ENCODE peak calls at places on chromosomes 4 and X, in nine cellular contexts. C, Y, V, U, O, W, Z, E and D are unnamed samples.

GRCh38 chrX:80578518-80579105 is 158.4 kb downstream of the TENT5D start:
- DNase-seq in W (no peak), Y (no peak), Z (no peak), E (no peak), U (peak; percentile 10), V (no peak), C (no peak), O (peak; percentile 1), D (no peak)

GRCh38 chrX:108270739-108271396 is 167.4 kb downstream of the COL4A6 start:
- DNase-seq in C (no peak), Z (no peak), E (peak; percentile 64), U (no peak), O (no peak), W (no peak), Y (peak; percentile 4), V (no peak), D (no peak)

GRCh38 chrX:87517571-87518141 is at the start of gene KLHL4:
- DNase-seq in Y (no peak), Z (no peak), O (peak; percentile 92), E (no peak), V (no peak), C (no peak), W (no peak), U (no peak), D (no peak)

GRCh38 chr4:100017627-100018310 is 67.7 kb upstream of the H2AZ1 start:
- DNase-seq in U (no peak), Y (no peak), E (no peak), V (no peak), C (no peak), W (no peak), Z (no peak), O (no peak), D (no peak)

GRCh38 chr4:26454961-26455360 is 35.3 kb downstream of the CCKAR start:
- DNase-seq in V (no peak), Z (no peak), U (no peak), E (no peak), W (no peak), Y (no peak), O (no peak), C (no peak), D (no peak)

GRCh38 chr4:55675196-55675793 is 39.2 kb upstream of the NMU start:
- DNase-seq in Z (no peak), O (no peak), Y (no peak), E (no peak), C (no peak), V (no peak), U (no peak), W (no peak), D (no peak)

GRCh38 chr4:79682161-79682560 is 274.1 kb upstream of the GK2 start:
- DNase-seq in E (no peak), O (no peak), Y (no peak), V (no peak), U (no peak), W (no peak), Z (no peak), C (no peak), D (no peak)

GRCh38 chr4:18440527-18441215 is 419.1 kb upstream of the LCORL start:
- DNase-seq in V (no peak), U (no peak), Z (no peak), W (no peak), E (no peak), Y (no peak), O (no peak), C (no peak), D (no peak)

GRCh38 chr4:148849581-148849980 is 407.4 kb upstream of the NR3C2 start:
- DNase-seq in E (no peak), C (no peak), W (no peak), Y (no peak), U (no peak), V (no peak), O (no peak), Z (no peak), D (no peak)

GRCh38 chr4:183504930-183505555 is at the start of gene ING2:
- DNase-seq in E (no peak), Z (peak; percentile 84), O (peak; percentile 54), V (no peak), Y (no peak), C (no peak), W (peak; percentile 85), U (peak; percentile 21), D (no peak)

GRCh38 chrX:137565921-137566745 is at the start of gene ZIC3:
- DNase-seq in W (peak; percentile 50), E (peak; percentile 67), Z (no peak), Y (peak; percentile 19), C (peak; percentile 15), O (peak; percentile 25), U (no peak), V (peak; percentile 63), D (no peak)

GRCh38 chr4:158193171-158193749 is 17.0 kb upstream of the TMEM144 start:
- DNase-seq in W (no peak), Z (no peak), Y (no peak), C (no peak), O (peak; percentile 58), E (no peak), V (no peak), U (peak; percentile 40), D (no peak)

GRCh38 chr4:105461221-105462041 is 12.4 kb downstream of the PPA2 start:
- DNase-seq in W (no peak), C (no peak), Z (no peak), U (no peak), V (peak; percentile 42), Y (no peak), O (no peak), E (no peak), D (no peak)

GRCh38 chr4:173334891-173335754 is 965 bp upstream of the HMGB2 start:
- DNase-seq in C (peak; percentile 75), O (peak; percentile 72), U (peak; percentile 79), V (peak; percentile 53), Y (peak; percentile 60), W (peak; percentile 79), Z (no peak), E (peak; percentile 77), D (peak; percentile 26)
- TF ChIP-seq POLR2A in C (peak; percentile 63), O (peak; percentile 89), U (peak; percentile 93), V (no peak), Y (no peak), W (peak; percentile 20), Z (no peak), E (peak; percentile 61), D (no peak)

DNA sequence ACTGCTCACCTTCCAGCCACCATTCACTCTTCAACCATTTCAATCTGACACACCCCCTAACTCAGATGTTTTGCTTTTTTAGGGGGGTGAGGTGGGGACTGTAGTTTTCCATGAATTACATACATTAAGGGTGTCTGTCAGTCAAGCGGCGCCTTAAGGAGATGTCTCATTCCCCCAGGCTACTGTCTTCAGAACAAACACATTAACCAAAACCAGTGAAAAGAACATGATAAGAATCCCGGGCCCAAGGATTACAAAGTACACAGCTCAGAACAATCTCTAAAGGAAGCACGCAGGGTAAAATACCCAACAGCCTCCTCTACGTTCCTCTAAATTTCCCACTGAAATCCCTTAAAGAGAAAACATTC is 62.5 kb upstream of the IRF2 start:
- DNase-seq in Y (peak; percentile 13), E (no peak), W (no peak), U (no peak), C (no peak), V (no peak), Z (no peak), O (no peak), D (no peak)
- TF ChIP-seq POLR2AphosphoS5 in Y (no peak), E (no peak), W (no peak), U (no peak), C (no peak), V (no peak), Z (no peak), O (no peak), D (no peak)

DNA sequence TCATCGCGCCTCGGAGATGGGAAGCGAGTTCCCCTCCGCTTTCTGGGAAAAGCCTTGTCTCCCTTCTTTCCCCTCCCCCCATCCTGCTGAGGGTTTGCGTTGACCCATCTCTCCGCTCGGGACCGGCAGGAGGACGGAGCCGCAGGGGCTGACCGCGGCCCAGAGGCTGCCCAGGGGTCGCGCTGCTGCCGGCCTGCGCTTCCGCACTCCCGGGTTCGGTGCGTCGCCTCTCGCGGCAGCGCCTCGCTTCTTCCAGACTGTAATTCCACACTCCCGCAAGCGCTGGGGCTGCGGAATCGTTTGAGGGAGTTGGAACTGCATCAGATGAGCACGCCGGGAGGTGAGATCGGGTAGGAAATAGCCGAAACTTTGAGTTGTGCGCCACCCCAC is 88.3 kb downstream of the BCOR start:
- DNase-seq in U (no peak), E (no peak), Y (no peak), O (no peak), C (no peak), V (no peak), W (no peak), Z (no peak), D (no peak)
- H3K4me3 ChIP-seq in U (no peak overlapping the region), E (peak overlapping the region; percentile 28), Y (no peak overlapping the region), O (no peak overlapping the region), C (no peak overlapping the region), V (peak overlapping the region; percentile 29), W (peak overlapping the region; percentile 5), Z (peak overlapping the region; percentile 28), D (no peak overlapping the region)

DNA sequence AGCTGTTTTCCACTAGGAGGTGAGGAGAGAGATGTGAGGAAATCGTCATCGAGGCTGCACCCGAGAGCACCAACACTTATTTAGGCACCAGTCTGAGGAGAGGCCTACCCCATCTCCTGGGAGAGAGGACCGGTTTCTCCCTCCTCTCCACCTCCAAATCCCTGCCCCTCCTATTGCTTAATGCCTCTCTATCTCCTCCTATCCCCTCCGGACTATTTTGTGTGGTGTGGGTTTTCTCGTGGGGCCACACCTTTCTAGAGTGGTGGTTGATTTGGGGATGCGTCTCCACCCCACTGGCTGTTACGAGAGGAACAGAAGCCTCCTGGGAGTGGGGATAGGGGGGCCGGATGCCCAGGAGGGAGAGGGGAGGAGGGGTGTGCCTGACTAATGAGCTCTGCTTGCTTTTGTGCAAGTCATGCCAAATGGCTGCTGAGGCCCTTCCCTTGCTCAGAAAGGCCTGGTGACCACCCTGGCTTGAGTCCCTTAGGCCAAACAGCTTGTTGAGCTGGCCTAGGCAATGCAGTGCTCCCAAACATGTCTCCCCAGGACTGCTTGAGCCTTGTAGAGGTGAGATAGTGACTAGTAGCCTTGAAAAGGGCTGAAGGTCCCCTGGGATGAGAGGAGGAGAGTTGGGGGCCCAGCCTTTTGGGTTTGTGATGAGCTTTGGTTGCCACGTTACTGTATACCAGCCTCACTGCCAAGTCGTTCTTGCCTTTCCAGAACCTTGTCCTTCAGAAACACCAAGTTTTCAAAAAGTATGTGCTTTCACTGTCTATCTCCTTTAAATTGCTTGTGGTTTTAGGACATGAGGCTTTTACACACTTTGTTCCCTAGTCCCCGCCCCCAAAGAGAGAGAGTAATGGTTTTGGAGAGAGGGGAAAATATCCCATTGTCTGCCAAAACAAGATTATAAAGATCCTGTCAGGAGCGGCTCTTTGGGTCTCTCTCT is 1.2 kb downstream of the MSN start:
- DNase-seq in C (peak; percentile 61), V (peak; percentile 30), Z (no peak), O (peak; percentile 69), Y (peak; percentile 24), W (peak; percentile 83), U (peak; percentile 29), E (peak; percentile 90), D (peak; percentile 49)
- TF ChIP-seq POLR2A in C (no peak), V (no peak), Z (no peak), O (peak; percentile 44), Y (no peak), W (no peak), U (no peak), E (no peak), D (no peak)

GRCh38 chr4:94798808-94799207 is 41.1 kb downstream of the BMPR1B start:
- DNase-seq in E (no peak), Z (no peak), U (no peak), Y (no peak), V (no peak), C (no peak), O (peak; percentile 29), W (no peak), D (no peak)
- TF ChIP-seq POLR2AphosphoS5 in E (no peak), Z (no peak), U (no peak), Y (no peak), V (no peak), C (no peak), O (no peak), W (no peak), D (no peak)